ENCODE peak calls at places on chromosomes 2 and 18, in ten cellular contexts. U, G, H, D, Q, B, Z, A, C and X are unnamed samples.
A peak's percentile ranks its signal among the peaks of the same experiment; 100 is the strongest.

GRCh38 chr2:18425186-18425585 is 135.3 kb downstream of the RDH14 start:
- DNase-seq in B (no peak), G (no peak), A (no peak), Z (no peak), D (no peak), H (no peak), C (no peak), U (no peak), Q (no peak), X (no peak)

GRCh38 chr2:151922845-151923666 is 94.8 kb upstream of the ARL5A start:
- DNase-seq in Q (peak; percentile 34), A (peak; percentile 2), H (peak; percentile 23), Z (peak; percentile 84), G (no peak), U (no peak), C (no peak), D (no peak), B (no peak), X (no peak)

GRCh38 chr18:58140366-58141325 is 96.6 kb downstream of the NEDD4L start:
- DNase-seq in B (no peak), G (no peak), H (no peak), U (no peak), Z (no peak), Q (no peak), C (no peak), D (no peak), A (no peak), X (no peak)

GRCh38 chr2:98086491-98087446 is at the start of gene VWA3B:
- DNase-seq in B (no peak), A (no peak), Q (peak; percentile 85), Z (peak; percentile 79), C (no peak), H (peak; percentile 27), U (peak; percentile 82), G (peak; percentile 54), D (peak; percentile 91), X (peak; percentile 60)

GRCh38 chr2:207205173-207205957 is 39.6 kb upstream of the KLF7 start:
- DNase-seq in B (no peak), H (no peak), G (no peak), Z (no peak), Q (no peak), U (no peak), D (no peak), C (no peak), A (no peak), X (no peak)

GRCh38 chr2:217903859-217904613 is 98.8 kb downstream of the TNS1 start:
- DNase-seq in Q (peak; percentile 65), C (peak; percentile 22), H (no peak), U (no peak), G (no peak), A (no peak), B (no peak), Z (peak; percentile 64), D (no peak), X (no peak)

GRCh38 chr2:36753706-36754221 is 57.3 kb downstream of the VIT start:
- DNase-seq in B (no peak), Z (no peak), H (no peak), U (no peak), Q (no peak), D (no peak), A (no peak), C (no peak), G (no peak), X (no peak)

GRCh38 chr2:193371200-193371599 is 1176.5 kb upstream of the TMEFF2 start:
- DNase-seq in D (no peak), U (no peak), Z (no peak), A (no peak), H (no peak), G (no peak), Q (no peak), B (no peak), C (no peak), X (peak; percentile 8)

GRCh38 chr2:75587954-75588587 is 27.3 kb upstream of the EVA1A start:
- DNase-seq in C (no peak), Q (no peak), B (no peak), G (no peak), A (peak; percentile 77), D (no peak), Z (no peak), U (no peak), H (no peak), X (no peak)

GRCh38 chr2:181471227-181471626 is 14.0 kb downstream of the ITGA4 start:
- DNase-seq in Q (no peak), Z (no peak), C (no peak), U (no peak), H (no peak), G (no peak), B (no peak), A (no peak), D (no peak), X (no peak)

GRCh38 chr18:32271649-32272324 is 81.9 kb downstream of the MEP1B start:
- DNase-seq in A (peak; percentile 26), Z (no peak), B (peak; percentile 58), H (peak; percentile 36), Q (no peak), D (peak; percentile 81), C (peak; percentile 12), G (peak; percentile 25), U (no peak), X (no peak)

GRCh38 chr2:165157160-165157559 is 46.7 kb downstream of the SCN3A start:
- DNase-seq in A (no peak), C (no peak), B (no peak), G (no peak), Q (no peak), U (no peak), Z (no peak), H (no peak), D (no peak), X (no peak)

GRCh38 chr2:134863446-134863845 is 25.0 kb downstream of the ACMSD start:
- DNase-seq in Z (no peak), Q (no peak), B (no peak), A (no peak), U (no peak), G (no peak), C (no peak), D (no peak), H (no peak), X (no peak)

GRCh38 chr2:72745679-72746368 is 80.0 kb downstream of the EXOC6B start:
- DNase-seq in B (peak; percentile 74), U (no peak), H (peak; percentile 62), A (peak; percentile 77), C (no peak), G (peak; percentile 16), Z (no peak), D (peak; percentile 30), Q (no peak), X (peak; percentile 51)

GRCh38 chr18:44792456-44793080 is 111.9 kb downstream of the SETBP1 start:
- DNase-seq in C (no peak), B (no peak), D (no peak), H (no peak), U (no peak), Z (no peak), A (no peak), G (no peak), Q (no peak), X (no peak)

GRCh38 chr2:177171418-177171865 is 41.2 kb upstream of the HNRNPA3 start:
- DNase-seq in Q (no peak), H (no peak), A (no peak), G (no peak), U (no peak), D (no peak), Z (no peak), C (no peak), B (no peak), X (no peak)

GRCh38 chr2:134712736-134713495 is 5.9 kb downstream of the TMEM163 start:
- DNase-seq in Z (no peak), A (no peak), B (no peak), H (no peak), U (no peak), C (no peak), Q (no peak), G (no peak), D (no peak), X (no peak)

GRCh38 chr2:237057893-237058300 is 27.8 kb upstream of the COPS8 start:
- DNase-seq in D (no peak), G (no peak), C (no peak), B (no peak), Q (no peak), A (no peak), Z (no peak), U (no peak), H (no peak), X (no peak)

GRCh38 chr18:78875268-78875997 is 104.2 kb upstream of the SALL3 start:
- DNase-seq in Q (no peak), A (peak; percentile 4), H (no peak), D (peak; percentile 21), U (no peak), Z (peak; percentile 29), G (peak; percentile 50), B (peak; percentile 58), C (no peak), X (peak; percentile 24)

GRCh38 chr2:236684534-236685256 is 115.1 kb downstream of the ACKR3 start:
- DNase-seq in D (no peak), A (no peak), B (no peak), G (no peak), Q (no peak), Z (no peak), C (no peak), H (no peak), U (no peak), X (no peak)